ENCODE peak calls at places on chromosomes 3 and 15, in five cellular contexts. N is activated T-helper 9 cell treated with anti-CD3 and anti-CD28 coated beads, Interleukin-2, amount 50 U/mL, for 16 hours; T is posterior cingulate gyrus; J is cardiac septum; I is SHP77 treated with DMSO at 0.1 percent for 48 hours. U is an unnamed sample.

GRCh38 chr15:45849136-45849535 is 214.3 kb downstream of the SQOR start:
- DNase-seq in J (no peak), T (no peak), I (no peak), N (no peak), U (no peak)

GRCh38 chr3:122092460-122093165 is 37.5 kb downstream of the CD86 start:
- DNase-seq in J (no peak), T (no peak), N (peak), I (no peak), U (no peak)

GRCh38 chr3:123081718-123082369 is 15.0 kb downstream of the PDIA5 start:
- DNase-seq in N (no peak), T (peak), I (no peak), J (no peak), U (no peak)

GRCh38 chr15:62624541-62625399 is 417.8 kb upstream of the TPM1 start:
- DNase-seq in I (no peak), T (no peak), N (no peak), J (no peak), U (peak)

GRCh38 chr3:31957106-31957505 is 24.0 kb downstream of the OSBPL10 start:
- DNase-seq in T (no peak), J (no peak), N (no peak), I (no peak), U (no peak)

GRCh38 chr15:82847703-82848102 is 38.3 kb downstream of the WHAMM start:
- DNase-seq in I (no peak), N (no peak), T (no peak), J (no peak), U (no peak)

GRCh38 chr3:64067510-64068346 is 44.4 kb upstream of the PSMD6 start:
- DNase-seq in J (no peak), I (no peak), N (no peak), T (peak), U (no peak)

GRCh38 chr3:41115069-41115468 is 84.2 kb upstream of the CTNNB1 start:
- DNase-seq in T (no peak), J (no peak), I (no peak), N (no peak), U (no peak)

GRCh38 chr3:192215-192929 is 4.2 kb upstream of the CHL1 start:
- DNase-seq in T (no peak), J (no peak), I (no peak), N (no peak), U (no peak)

GRCh38 chr3:164144824-164145223 is 933.5 kb downstream of the SI start:
- DNase-seq in N (no peak), T (no peak), J (no peak), I (no peak), U (no peak)

GRCh38 chr15:52263563-52263962 is 32.0 kb downstream of the MYO5C start:
- DNase-seq in N (no peak), J (no peak), T (no peak), I (no peak), U (no peak)

GRCh38 chr3:114525278-114525677 is 231.4 kb downstream of the TIGIT start:
- DNase-seq in J (no peak), T (no peak), I (no peak), N (no peak), U (no peak)

GRCh38 chr3:143608966-143609365 is 239.3 kb downstream of the SLC9A9 start:
- DNase-seq in T (no peak), J (no peak), N (no peak), I (no peak), U (no peak)

GRCh38 chr15:66936864-66937245 is 128.5 kb upstream of the SMAD3 start:
- DNase-seq in T (no peak), I (no peak), J (no peak), N (no peak), U (no peak)

GRCh38 chr3:133882986-133883586 is 12.6 kb downstream of the RAB6B start:
- DNase-seq in J (peak), N (no peak), T (no peak), I (no peak), U (no peak)

GRCh38 chr15:43383070-43383469 is 12.2 kb downstream of the TUBGCP4 start:
- DNase-seq in T (no peak), N (no peak), J (no peak), I (no peak), U (no peak)

GRCh38 chr3:22045882-22046281 is 294.9 kb upstream of the ZNF385D start:
- DNase-seq in N (no peak), I (no peak), J (no peak), T (no peak), U (no peak)

GRCh38 chr3:8629151-8630021 is 15.2 kb downstream of the SSUH2 start:
- DNase-seq in N (peak), I (no peak), J (peak), T (peak), U (peak)

GRCh38 chr3:36525115-36525711 is 144.9 kb downstream of the STAC start:
- DNase-seq in T (no peak), J (no peak), I (no peak), N (no peak), U (no peak)

GRCh38 chr15:80484312-80484981 is 80.3 kb downstream of the ARNT2 start:
- DNase-seq in I (no peak), T (no peak), J (no peak), N (no peak), U (no peak)